ENCODE peak calls at places on chromosomes 11 and 22, in five cellular contexts. O, P, B, U and Y are unnamed samples.

GRCh38 chr22:29603358-29604191 is at the start of gene NF2:
- DNase-seq in O (peak; percentile 99), P (peak; percentile 97), B (peak; percentile 99), U (peak; percentile 96), Y (peak; percentile 44)

GRCh38 chr22:49788492-49788891 is 39.2 kb downstream of the BRD1 start:
- DNase-seq in O (no peak), P (no peak), B (peak; percentile 85), U (peak; percentile 54), Y (peak; percentile 81)

GRCh38 chr11:118953265-118953664 is 2.8 kb upstream of the UPK2 start:
- DNase-seq in O (no peak), P (no peak), B (no peak), U (no peak), Y (no peak)

GRCh38 chr22:45529097-45529496 is 26.4 kb downstream of the FBLN1 start:
- DNase-seq in O (no peak), P (no peak), B (no peak), U (no peak), Y (no peak)

GRCh38 chr11:121443688-121444275 is 8.3 kb upstream of the SORL1 start:
- DNase-seq in O (peak; percentile 69), P (no peak), B (no peak), U (no peak), Y (no peak)

GRCh38 chr11:101738494-101738893 is 154.7 kb upstream of the TRPC6 start:
- DNase-seq in O (no peak), P (no peak), B (no peak), U (no peak), Y (no peak)

GRCh38 chr22:42473484-42474193 is 41.4 kb upstream of the NFAM1 start:
- DNase-seq in O (no peak), P (no peak), B (no peak), U (no peak), Y (no peak)

GRCh38 chr11:90192869-90193582 is 29.8 kb downstream of the CHORDC1 start:
- DNase-seq in O (no peak), P (no peak), B (no peak), U (no peak), Y (no peak)

GRCh38 chr22:43203471-43203981 is 16.6 kb upstream of the TTLL12 start:
- DNase-seq in O (no peak), P (no peak), B (no peak), U (no peak), Y (no peak)

GRCh38 chr22:44351037-44351436 is 38.3 kb upstream of the SHISAL1 start:
- DNase-seq in O (no peak), P (no peak), B (no peak), U (no peak), Y (no peak)

GRCh38 chr22:43152355-43153071 is 1.2 kb downstream of the TSPO start:
- DNase-seq in O (peak; percentile 81), P (peak; percentile 28), B (peak; percentile 88), U (peak; percentile 53), Y (peak; percentile 82)